ENCODE peak calls at places on chromosome 10, in ten cellular contexts. Y is HT-29; E is fibroblast of mammary gland; J is activated CD8-positive, alpha-beta memory T cell treated with anti-CD3 and anti-CD28 coated beads for 24 hours; S is Right ventricle myocardium inferior; V is GM10248; G is Panc1; I is GOT3; O is HCEC 1CT; K is mesendoderm. C is an unnamed sample.

GRCh38 chr10:129604333-129605032 is 137.4 kb downstream of the MGMT start:
- DNase-seq in V (peak; percentile 46), K (no peak), O (no peak), E (no peak), S (no peak), G (no peak), Y (no peak), J (no peak), I (no peak), C (no peak)

GRCh38 chr10:84261236-84261635 is 16.4 kb downstream of the RGR start:
- DNase-seq in Y (no peak), V (no peak), I (no peak), G (no peak), J (peak; percentile 43), E (no peak), K (no peak), O (no peak), S (no peak), C (no peak)

GRCh38 chr10:90226526-90226925 is 525.1 kb downstream of the KIF20B start:
- DNase-seq in V (no peak), I (no peak), Y (peak; percentile 7), O (no peak), K (no peak), G (no peak), E (no peak), J (no peak), S (no peak), C (no peak)

GRCh38 chr10:78290131-78290750 is 256.6 kb downstream of the RPS24 start:
- DNase-seq in Y (peak; percentile 2), S (no peak), E (no peak), O (no peak), V (no peak), K (peak; percentile 44), G (no peak), J (no peak), I (no peak), C (no peak)

GRCh38 chr10:88361494-88361893 is 221.6 kb downstream of the RNLS start:
- DNase-seq in Y (no peak), O (no peak), S (no peak), I (no peak), J (no peak), G (no peak), E (no peak), V (no peak), K (no peak), C (no peak)

GRCh38 chr10:78738861-78739260 is 329.9 kb upstream of the ZMIZ1 start:
- DNase-seq in V (no peak), J (no peak), Y (no peak), S (no peak), K (no peak), O (no peak), I (no peak), E (no peak), G (no peak), C (no peak)

GRCh38 chr10:60816624-60817023 is 38.3 kb downstream of the CDK1 start:
- DNase-seq in S (no peak), G (peak; percentile 72), J (no peak), I (no peak), V (peak; percentile 60), O (peak; percentile 73), K (peak; percentile 85), E (peak; percentile 87), Y (peak; percentile 78), C (peak; percentile 61)

GRCh38 chr10:43043773-43044394 is 33.0 kb upstream of the RET start:
- DNase-seq in O (no peak), K (no peak), E (no peak), J (no peak), I (no peak), S (no peak), G (no peak), Y (no peak), V (no peak), C (no peak)

GRCh38 chr10:17005621-17006566 is 123.7 kb downstream of the CUBN start:
- DNase-seq in I (no peak), S (no peak), O (no peak), V (no peak), E (no peak), G (no peak), J (no peak), Y (no peak), K (no peak), C (no peak)

GRCh38 chr10:112761256-112761655 is 188.8 kb upstream of the TCF7L2 start:
- DNase-seq in S (no peak), I (no peak), V (no peak), J (no peak), Y (no peak), E (no peak), O (no peak), K (no peak), G (no peak), C (no peak)

GRCh38 chr10:1368772-1369171 is 312.6 kb downstream of the WDR37 start:
- DNase-seq in E (no peak), O (no peak), V (peak; percentile 66), I (no peak), J (peak; percentile 30), Y (peak; percentile 56), K (peak; percentile 78), S (no peak), G (no peak), C (no peak)